ENCODE peak calls at places on chromosome 1, in eight cellular contexts. U is esophagus muscularis mucosa, S is K562, D is HCT116, F is stomach, A is HL-60, Q is spleen, Y is sigmoid colon. M is an unnamed sample. For H3K27me3, the result is how much of the 10 kb centered on the place peaks cover.

GRCh38 chr1:99599678-99600175 is 46.2 kb upstream of the PALMD start:
- DNase-seq in U (no peak), S (peak), D (peak), F (no peak), A (no peak), Q (no peak), Y (no peak), M (no peak)

GRCh38 chr1:50968884-50969610 is 998 bp upstream of the CDKN2C start:
- DNase-seq in U (no peak), S (no peak), D (no peak), F (peak), A (no peak), Q (peak), Y (peak), M (peak)

GRCh38 chr1:63634471-63634870 is 41.3 kb downstream of the PGM1 start:
- DNase-seq in U (no peak), S (no peak), D (no peak), F (no peak), A (no peak), Q (no peak), Y (no peak), M (no peak)

GRCh38 chr1:68384872-68385390 is 64.8 kb downstream of the RPE65 start:
- DNase-seq in U (no peak), S (no peak), D (peak), F (no peak), A (no peak), Q (no peak), Y (no peak), M (no peak)

GRCh38 chr1:161792740-161793139 is 26.6 kb downstream of the ATF6 start:
- DNase-seq in U (no peak), S (peak), D (peak), F (no peak), A (peak), Q (no peak), Y (no peak), M (peak)

GRCh38 chr1:5747428-5748285 is 244.6 kb downstream of the NPHP4 start:
- DNase-seq in U (no peak), S (no peak), D (no peak), F (peak), A (peak), Q (no peak), Y (peak), M (no peak)

GRCh38 chr1:27004471-27005165 is 8.0 kb downstream of the TENT5B start:
- DNase-seq in U (no peak), S (peak), D (no peak), F (peak), A (no peak), Q (no peak), Y (peak), M (no peak)

GRCh38 chr1:85224734-85225623 is 24.2 kb upstream of the SYDE2 start:
- DNase-seq in U (no peak), S (peak), D (no peak), F (peak), A (no peak), Q (no peak), Y (no peak), M (peak)

GRCh38 chr1:52571783-52572182 is 18.9 kb upstream of the TUT4 start:
- DNase-seq in U (no peak), S (peak), D (no peak), F (no peak), A (no peak), Q (no peak), Y (no peak), M (no peak)

GRCh38 chr1:3065396-3065795 is 3.6 kb upstream of the PRDM16 start:
- DNase-seq in U (no peak), S (no peak), D (no peak), F (peak), A (no peak), Q (peak), Y (peak), M (no peak)

DNA sequence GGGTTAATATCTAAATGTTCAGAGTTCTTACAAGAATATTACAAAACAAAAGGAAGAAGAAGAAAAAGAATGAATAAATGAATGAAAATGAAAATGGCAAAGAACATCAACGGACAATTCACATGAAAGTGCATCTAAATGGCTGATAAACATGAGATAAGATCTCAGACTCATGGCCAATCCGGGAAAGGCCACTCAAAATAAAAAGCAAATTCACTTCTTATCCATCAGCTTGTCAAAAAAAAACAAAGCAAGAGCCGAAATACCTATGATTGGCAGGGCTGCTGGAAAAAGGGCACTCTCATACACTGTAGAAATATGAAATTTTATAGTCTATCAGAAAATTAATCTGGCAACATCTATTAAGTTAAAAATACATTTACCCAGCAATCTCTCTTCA is 103.6 kb upstream of the EDEM3 start:
- DNase-seq in U (no peak), S (no peak), D (no peak), F (no peak), A (no peak), Q (no peak), Y (no peak), M (no peak)
- TF ChIP-seq POLR2AphosphoS5 in U (no peak), S (no peak), D (no peak), F (no peak), A (no peak), Q (no peak), Y (no peak), M (no peak)

DNA sequence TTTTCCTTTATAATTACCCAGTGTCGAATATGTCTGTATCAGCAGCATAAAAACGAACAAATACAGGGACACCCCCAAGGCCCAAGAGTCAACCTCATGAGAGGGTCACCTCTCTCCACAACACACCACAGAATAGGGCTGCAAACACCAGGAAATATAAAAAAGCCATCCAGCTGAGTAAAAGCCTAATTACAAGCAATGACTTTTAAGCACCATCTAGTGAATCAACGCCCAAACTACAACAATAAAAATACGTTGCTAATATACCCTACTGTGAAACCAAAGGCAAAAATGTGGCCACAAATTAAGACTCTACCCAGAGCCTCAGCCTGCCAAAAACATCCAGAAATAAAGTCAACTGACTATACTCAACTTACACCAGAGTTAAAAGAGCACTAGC is 817.9 kb upstream of the NEGR1 start:
- DNase-seq in U (no peak), S (no peak), D (no peak), F (no peak), A (no peak), Q (no peak), Y (no peak), M (no peak)
- TF ChIP-seq CTCF in U (no peak), S (no peak), D (no peak), F (no peak), A (no peak), Q (no peak), Y (no peak), M (no peak)

DNA sequence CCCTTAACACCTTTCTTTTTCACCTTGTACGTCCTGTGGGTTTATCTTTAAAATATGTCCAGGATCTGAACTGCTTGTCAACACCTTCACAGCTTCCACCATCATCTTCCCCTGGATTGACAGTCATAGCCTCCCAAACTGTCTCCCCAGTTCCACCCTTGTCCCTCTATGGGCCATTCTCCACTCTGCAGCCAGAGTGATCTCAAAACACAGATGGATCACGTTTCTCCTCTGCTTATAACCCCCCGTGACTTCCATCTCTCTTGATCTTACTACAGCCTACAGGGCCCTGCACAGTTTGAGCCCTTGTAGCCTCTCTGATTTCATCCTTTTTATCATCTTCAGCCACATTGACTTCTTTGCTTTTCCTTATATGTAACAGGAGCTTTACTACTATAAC is 4.3 kb downstream of the INSRR start:
- DNase-seq in U (no peak), S (no peak), D (no peak), F (no peak), A (no peak), Q (no peak), Y (no peak), M (no peak)
- H3K27me3 ChIP-seq in U (under half), S (under half), D (under half), F (under half), A (under half), Q (under half), Y (under half), M (under half)

DNA sequence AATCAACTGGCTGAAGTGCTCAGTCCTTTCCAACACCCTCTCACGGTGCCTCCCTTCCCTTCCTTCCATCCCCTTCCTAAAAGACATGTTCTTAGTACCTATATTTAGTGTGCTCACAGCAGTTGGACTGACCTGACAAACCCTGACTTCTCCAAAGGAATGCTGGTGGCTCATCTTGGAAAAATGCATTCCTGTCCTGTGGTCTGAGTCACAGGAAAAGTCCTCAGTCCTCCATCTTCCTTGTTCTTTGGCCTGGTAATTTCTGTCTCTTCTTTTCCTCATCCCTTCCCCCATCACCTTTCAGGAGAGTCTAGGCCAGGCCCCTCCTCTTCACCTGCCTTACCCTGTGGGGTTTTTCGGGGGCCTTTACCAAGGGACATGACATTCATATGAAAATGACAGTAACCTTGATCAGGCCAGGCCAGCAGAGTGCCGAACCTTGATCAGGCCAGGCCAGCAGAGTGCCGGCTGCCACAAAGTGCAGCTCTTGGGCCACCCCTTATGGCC is 7.2 kb downstream of the ATP1B1 start:
- DNase-seq in U (no peak), S (no peak), D (peak), F (no peak), A (no peak), Q (no peak), Y (no peak), M (no peak)
- TF ChIP-seq POLR2AphosphoS5 in U (peak), S (no peak), D (peak), F (no peak), A (no peak), Q (no peak), Y (peak), M (no peak)

GRCh38 chr1:153190373-153190772 is 12.9 kb upstream of the LELP1 start:
- DNase-seq in U (no peak), S (peak), D (peak), F (no peak), A (no peak), Q (no peak), Y (no peak), M (no peak)
- TF ChIP-seq CTCF in U (no peak), S (peak), D (peak), F (no peak), A (no peak), Q (no peak), Y (no peak), M (no peak)

DNA sequence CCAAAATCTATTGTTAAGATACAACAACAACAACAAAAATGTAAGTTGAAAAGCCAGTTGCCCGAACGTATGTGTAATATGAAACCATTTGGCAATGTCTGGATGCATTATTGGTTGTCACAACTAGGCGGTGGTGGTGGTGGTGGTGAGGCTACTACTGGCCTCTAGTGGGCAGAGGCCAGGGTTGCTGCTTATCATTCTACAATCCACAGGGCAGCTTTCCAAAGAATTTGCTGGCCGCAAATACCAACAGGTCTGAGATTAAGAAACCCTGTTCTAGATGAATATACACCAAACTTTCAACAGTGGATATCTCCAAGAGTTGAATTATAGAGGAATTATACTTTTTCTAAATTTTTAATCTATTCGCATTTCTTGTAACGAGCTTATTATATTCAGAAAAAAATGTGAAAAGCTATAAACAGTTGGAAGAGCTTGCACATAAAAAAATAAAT is 26.8 kb upstream of the ZNF697 start:
- DNase-seq in U (no peak), S (peak), D (peak), F (peak), A (no peak), Q (no peak), Y (peak), M (no peak)
- H3K27me3 ChIP-seq in U (under half), S (under half), D (under half), F (under half), A (under half), Q (under half), Y (under half), M (under half)

DNA sequence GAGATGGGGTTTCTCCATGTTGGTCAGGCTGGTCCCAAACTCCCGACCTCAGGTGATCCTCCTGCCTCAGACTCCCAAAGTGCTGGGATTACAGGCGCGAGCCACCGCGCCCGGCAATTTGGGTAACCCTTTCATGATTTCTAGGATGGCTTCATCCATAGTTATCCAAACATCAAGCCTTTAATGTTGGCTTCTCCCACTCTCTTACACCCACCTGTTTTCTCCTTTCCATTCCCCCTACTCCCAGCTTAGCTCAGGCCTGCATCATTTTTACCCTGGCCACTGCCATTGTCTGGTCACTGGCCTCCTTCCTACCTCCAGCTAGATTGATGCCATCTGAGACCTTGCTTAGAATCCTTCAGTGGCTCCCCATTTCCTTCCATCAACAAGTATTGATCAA is 2.0 kb upstream of the SOX13 start:
- DNase-seq in U (no peak), S (no peak), D (no peak), F (no peak), A (no peak), Q (no peak), Y (no peak), M (no peak)
- TF ChIP-seq POLR2AphosphoS5 in U (no peak), S (no peak), D (no peak), F (no peak), A (no peak), Q (no peak), Y (no peak), M (no peak)

DNA sequence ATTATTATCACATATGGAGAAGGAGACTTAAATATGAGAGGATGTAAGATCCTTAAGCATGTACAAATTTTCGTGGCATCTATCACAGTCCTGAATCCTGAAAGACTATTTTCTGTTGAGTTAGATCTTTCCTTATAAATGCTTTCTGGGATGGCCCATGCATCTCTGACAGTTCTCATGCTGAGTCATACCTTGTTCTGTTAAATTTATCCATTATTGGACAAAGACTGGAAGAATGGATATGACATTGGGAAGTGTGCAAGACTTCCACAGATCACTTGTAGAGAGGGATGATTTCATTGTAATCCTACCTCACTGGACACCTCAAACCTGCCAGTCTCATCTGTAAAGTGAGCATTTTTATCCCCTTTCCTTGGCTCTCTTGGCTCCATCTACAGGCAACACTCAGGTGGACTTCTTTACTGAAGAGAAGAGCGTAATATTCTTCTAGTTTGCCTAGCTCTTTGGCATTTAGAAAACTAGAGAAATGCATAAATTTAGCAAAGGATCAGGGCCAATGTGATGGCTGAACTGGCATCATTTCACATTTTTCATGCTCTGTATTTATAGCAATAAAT is 128.2 kb downstream of the NFIA start:
- DNase-seq in U (no peak), S (no peak), D (no peak), F (no peak), A (no peak), Q (no peak), Y (no peak), M (no peak)
- TF ChIP-seq CTCF in U (peak), S (peak), D (no peak), F (no peak), A (no peak), Q (no peak), Y (no peak), M (peak)

GRCh38 chr1:204599596-204599995 is 83.4 kb downstream of the MDM4 start:
- DNase-seq in U (no peak), S (no peak), D (no peak), F (no peak), A (no peak), Q (no peak), Y (no peak), M (no peak)

GRCh38 chr1:204600203-204600602 is 84.0 kb downstream of the MDM4 start:
- DNase-seq in U (no peak), S (no peak), D (no peak), F (no peak), A (no peak), Q (no peak), Y (no peak), M (no peak)

GRCh38 chr1:204601979-204602653 is 83.4 kb downstream of the LRRN2 start:
- DNase-seq in U (no peak), S (no peak), D (no peak), F (no peak), A (no peak), Q (no peak), Y (no peak), M (no peak)

GRCh38 chr1:204599098-204599497 is 82.9 kb downstream of the MDM4 start:
- DNase-seq in U (no peak), S (no peak), D (no peak), F (no peak), A (no peak), Q (no peak), Y (no peak), M (no peak)

DNA sequence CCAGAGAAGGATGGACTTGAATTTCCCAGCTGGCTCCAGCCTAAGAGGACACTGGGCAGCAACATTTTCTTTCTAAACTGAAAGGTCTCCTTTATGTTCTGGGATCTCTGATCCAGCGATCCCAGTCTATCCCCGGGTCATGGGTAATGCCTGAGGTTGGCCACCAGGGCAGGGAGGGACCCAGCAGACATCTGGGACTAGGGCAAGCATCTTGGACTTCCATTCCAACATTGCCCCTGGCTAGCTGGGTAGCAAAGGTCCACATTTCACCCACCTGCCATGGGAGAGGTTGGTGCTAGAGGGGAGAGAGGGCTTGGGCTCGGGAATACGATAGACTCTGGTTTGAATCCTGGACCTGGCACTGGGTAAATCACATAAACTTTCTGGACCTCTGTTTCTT is 84.6 kb downstream of the LRRN2 start:
- DNase-seq in U (no peak), S (no peak), D (no peak), F (no peak), A (no peak), Q (no peak), Y (no peak), M (no peak)
- H3K27me3 ChIP-seq in U (under half), S (half or more), D (under half), F (under half), A (under half), Q (under half), Y (under half), M (under half)

GRCh38 chr1:21337459-21337930 is 47.2 kb upstream of the ECE1 start:
- DNase-seq in U (no peak), S (no peak), D (no peak), F (no peak), A (no peak), Q (no peak), Y (no peak), M (no peak)

GRCh38 chr1:21340230-21340564 is 49.9 kb upstream of the ECE1 start:
- DNase-seq in U (no peak), S (no peak), D (no peak), F (peak), A (no peak), Q (peak), Y (peak), M (peak)

GRCh38 chr1:21337931-21338567 is 47.8 kb upstream of the ECE1 start:
- DNase-seq in U (peak), S (no peak), D (no peak), F (peak), A (no peak), Q (peak), Y (peak), M (peak)

GRCh38 chr1:21339402-21340229 is 49.4 kb upstream of the ECE1 start:
- DNase-seq in U (no peak), S (no peak), D (no peak), F (no peak), A (no peak), Q (no peak), Y (no peak), M (no peak)

GRCh38 chr1:21338568-21339401 is 48.5 kb upstream of the ECE1 start:
- DNase-seq in U (no peak), S (no peak), D (no peak), F (peak), A (no peak), Q (peak), Y (peak), M (peak)
- TF ChIP-seq POLR2AphosphoS5 in U (no peak), S (no peak), D (no peak), F (peak), A (no peak), Q (no peak), Y (peak), M (peak)